ENCODE peak calls at places on chromosomes 1 and 21, in ten cellular contexts. R is brain microvascular endothelial cell; M is A172; W is endothelial cell; O is stimulated activated naive CD8-positive, alpha-beta T cell treated with anti-CD3 and anti-CD28 coated beads, Interleukin-15, Interleukin-2, amounts not matched to agents 100 U/mL and 50 U/mL, for 24 hours; V is astrocyte of the cerebellum; F is cerebellar cortex; L is IMR-90; S is HAP-1; J is GM12891. T is an unnamed sample.

GRCh38 chr21:17257784-17258183 is 255.1 kb upstream of the CXADR start:
- DNase-seq in W (no peak), F (no peak), V (no peak), M (no peak), L (no peak), S (no peak), J (no peak), R (no peak), O (no peak), T (no peak)

GRCh38 chr1:5351366-5351765 is 640.9 kb downstream of the NPHP4 start:
- DNase-seq in W (no peak), L (no peak), R (no peak), S (no peak), V (no peak), F (no peak), O (no peak), J (no peak), M (no peak), T (no peak)

GRCh38 chr1:234836045-234836681 is 226.2 kb upstream of the IRF2BP2 start:
- DNase-seq in M (no peak), F (no peak), L (no peak), R (no peak), W (no peak), S (no peak), O (no peak), V (no peak), J (no peak), T (no peak)

GRCh38 chr1:202568466-202569196 is 141.6 kb downstream of the SYT2 start:
- DNase-seq in S (no peak), F (no peak), M (no peak), V (no peak), J (no peak), W (no peak), L (no peak), R (no peak), O (no peak), T (no peak)

GRCh38 chr1:198680174-198680871 is 41.5 kb downstream of the PTPRC start:
- DNase-seq in O (no peak), R (no peak), L (no peak), F (no peak), V (no peak), J (no peak), M (no peak), S (no peak), W (no peak), T (no peak)

GRCh38 chr1:25525360-25525688 is 18.1 kb upstream of the LDLRAP1 start:
- DNase-seq in L (no peak), R (no peak), J (no peak), S (no peak), F (no peak), M (no peak), V (no peak), W (no peak), O (no peak), T (no peak)

GRCh38 chr21:33940164-33940563 is 24.6 kb upstream of the ATP5PO start:
- DNase-seq in M (no peak), J (no peak), R (peak), S (no peak), W (no peak), F (no peak), V (no peak), O (no peak), L (peak), T (no peak)

GRCh38 chr1:89725676-89726075 is 92.8 kb downstream of the LRRC8C start:
- DNase-seq in W (no peak), O (no peak), V (no peak), F (no peak), L (no peak), J (no peak), S (no peak), M (no peak), R (no peak), T (no peak)

GRCh38 chr1:209720326-209720725 is 15.7 kb downstream of the HSD11B1 start:
- DNase-seq in M (no peak), J (no peak), L (peak), O (no peak), V (no peak), S (no peak), F (no peak), W (no peak), R (no peak), T (no peak)

GRCh38 chr1:180194048-180194425 is 36.0 kb upstream of the LHX4 start:
- DNase-seq in O (no peak), J (no peak), R (no peak), F (no peak), M (no peak), W (no peak), S (no peak), V (no peak), L (no peak), T (no peak)

GRCh38 chr1:65389296-65389695 is 31.2 kb upstream of the LEPR start:
- DNase-seq in S (no peak), L (no peak), F (no peak), W (no peak), J (no peak), V (no peak), M (peak), O (no peak), R (peak), T (no peak)